ENCODE peak calls at places on chromosomes 13 and 19, in five cellular contexts. V is stimulated activated CD8-positive, alpha-beta memory T cell treated with anti-CD3 and anti-CD28 coated beads, Interleukin-12 subunit alpha, Interleukin-12 subunit beta, amount 100 ng/mL, for 4 hours; S is stimulated activated effector memory CD8-positive, alpha-beta T cell treated with anti-CD3 and anti-CD28 coated beads, Interleukin-12 subunit alpha, Interleukin-12 subunit beta, amount 100 ng/mL, for 72 hours; N is NCI-H2081; Y is mesenteric fat pad. T is an unnamed sample.
A peak's percentile ranks its signal among the peaks of the same experiment; 100 is the strongest.

GRCh38 chr13:47983070-47983469 is 18.0 kb downstream of the SUCLA2 start:
- DNase-seq in S (no peak), N (no peak), Y (no peak), V (no peak), T (no peak)

GRCh38 chr13:88434953-88435352 is 763.8 kb downstream of the SLITRK5 start:
- DNase-seq in V (no peak), Y (no peak), N (no peak), S (no peak), T (no peak)

GRCh38 chr13:20342326-20342725 is 110.2 kb upstream of the GJB6 start:
- DNase-seq in N (no peak), Y (no peak), S (no peak), V (no peak), T (no peak)

GRCh38 chr13:29849731-29850212 is 645 bp downstream of the UBL3 start:
- DNase-seq in S (peak; percentile 18), V (peak; percentile 17), N (peak; percentile 60), Y (peak; percentile 91), T (peak; percentile 90)

GRCh38 chr13:87166348-87166747 is 504.8 kb upstream of the SLITRK5 start:
- DNase-seq in V (no peak), S (no peak), N (no peak), Y (no peak), T (no peak)

GRCh38 chr13:76942363-76942762 is 5.9 kb upstream of the ACOD1 start:
- DNase-seq in S (no peak), V (no peak), N (no peak), Y (no peak), T (no peak)

GRCh38 chr19:7494416-7495098 is 5.7 kb upstream of the PEX11G start:
- DNase-seq in V (no peak), N (no peak), Y (no peak), S (no peak), T (peak; percentile 82)

GRCh38 chr19:46288896-46289588 is 7.8 kb upstream of the HIF3A start:
- DNase-seq in V (no peak), Y (no peak), S (no peak), N (no peak), T (no peak)

GRCh38 chr13:35979378-35979911 is 151.7 kb downstream of the DCLK1 start:
- DNase-seq in N (peak; percentile 8), S (no peak), V (no peak), Y (no peak), T (peak; percentile 71)

GRCh38 chr19:442085-442484 is 18.7 kb downstream of the SHC2 start:
- DNase-seq in Y (no peak), N (no peak), S (no peak), V (no peak), T (no peak)